ENCODE peak calls at places on chromosomes 4 and X, in five cellular contexts. F is endothelial cell of umbilical vein, W is mucosa of descending colon, I is transverse colon, L is PC-9. Z is an unnamed sample.

GRCh38 chrX:119503484-119503861 is 35.2 kb downstream of the SLC25A5 start:
- DNase-seq in L (peak; percentile 96), F (peak; percentile 59), I (peak; percentile 47), W (peak; percentile 61), Z (peak; percentile 65)

GRCh38 chr4:52824603-52825310 is 37.4 kb upstream of the RASL11B start:
- DNase-seq in L (no peak), I (no peak), W (no peak), F (no peak), Z (no peak)

GRCh38 chr4:98555798-98556445 is 102.5 kb downstream of the TSPAN5 start:
- DNase-seq in W (no peak), I (no peak), F (no peak), L (no peak), Z (no peak)

GRCh38 chr4:126698224-126698623 is 934.5 kb upstream of the INTU start:
- DNase-seq in W (no peak), L (no peak), F (no peak), I (no peak), Z (no peak)

GRCh38 chr4:178752954-178753525 is 1310.8 kb upstream of the AGA start:
- DNase-seq in L (no peak), F (no peak), I (no peak), W (no peak), Z (no peak)

GRCh38 chrX:124028177-124028576 is 66.7 kb downstream of the STAG2 start:
- DNase-seq in L (no peak), W (no peak), F (no peak), I (no peak), Z (no peak)

GRCh38 chr4:38957239-38957815 is 74.9 kb downstream of the TMEM156 start:
- DNase-seq in F (no peak), I (no peak), L (no peak), W (no peak), Z (no peak)

GRCh38 chrX:68717196-68717595 is 69.7 kb downstream of the STARD8 start:
- DNase-seq in I (no peak), F (no peak), W (no peak), L (no peak), Z (no peak)

GRCh38 chr4:48909697-48910096 is 3.1 kb upstream of the OCIAD2 start:
- DNase-seq in I (peak; percentile 22), F (peak; percentile 93), W (no peak), L (peak; percentile 93), Z (no peak)

GRCh38 chrX:17414839-17415238 is 39.8 kb downstream of the NHS start:
- DNase-seq in L (no peak), I (peak; percentile 22), W (peak; percentile 43), F (no peak), Z (peak; percentile 34)

GRCh38 chr4:104491396-104491821 is 3.3 kb downstream of the CXXC4 start:
- DNase-seq in F (no peak), L (no peak), W (peak; percentile 58), I (peak; percentile 47), Z (peak; percentile 47)

GRCh38 chrX:20506739-20507138 is 240.0 kb upstream of the RPS6KA3 start:
- DNase-seq in F (no peak), I (no peak), W (no peak), L (no peak), Z (no peak)

GRCh38 chrX:135094726-135095125 is 25.6 kb downstream of the ETDB start:
- DNase-seq in L (no peak), W (no peak), I (no peak), F (no peak), Z (no peak)

GRCh38 chr4:68451246-68452211 is 4.3 kb downstream of the TMPRSS11E start:
- DNase-seq in W (no peak), I (no peak), L (peak; percentile 38), F (no peak), Z (no peak)

GRCh38 chrX:39705299-39705698 is 392.5 kb downstream of the BCOR start:
- DNase-seq in F (peak; percentile 88), I (peak; percentile 58), W (peak; percentile 64), L (no peak), Z (peak; percentile 50)

GRCh38 chr4:170138580-170139194 is 48.9 kb upstream of the AADAT start:
- DNase-seq in W (no peak), I (peak; percentile 74), L (no peak), F (peak; percentile 68), Z (peak; percentile 75)

GRCh38 chr4:25859429-25860148 is 3.2 kb downstream of the SEL1L3 start:
- DNase-seq in I (no peak), F (peak; percentile 63), W (no peak), L (no peak), Z (no peak)

GRCh38 chr4:30295652-30296051 is 424.5 kb upstream of the PCDH7 start:
- DNase-seq in I (no peak), W (no peak), F (no peak), L (no peak), Z (no peak)
- TF ChIP-seq CTCF in I (no peak), W (no peak), F (no peak), L (no peak), Z (no peak)

DNA sequence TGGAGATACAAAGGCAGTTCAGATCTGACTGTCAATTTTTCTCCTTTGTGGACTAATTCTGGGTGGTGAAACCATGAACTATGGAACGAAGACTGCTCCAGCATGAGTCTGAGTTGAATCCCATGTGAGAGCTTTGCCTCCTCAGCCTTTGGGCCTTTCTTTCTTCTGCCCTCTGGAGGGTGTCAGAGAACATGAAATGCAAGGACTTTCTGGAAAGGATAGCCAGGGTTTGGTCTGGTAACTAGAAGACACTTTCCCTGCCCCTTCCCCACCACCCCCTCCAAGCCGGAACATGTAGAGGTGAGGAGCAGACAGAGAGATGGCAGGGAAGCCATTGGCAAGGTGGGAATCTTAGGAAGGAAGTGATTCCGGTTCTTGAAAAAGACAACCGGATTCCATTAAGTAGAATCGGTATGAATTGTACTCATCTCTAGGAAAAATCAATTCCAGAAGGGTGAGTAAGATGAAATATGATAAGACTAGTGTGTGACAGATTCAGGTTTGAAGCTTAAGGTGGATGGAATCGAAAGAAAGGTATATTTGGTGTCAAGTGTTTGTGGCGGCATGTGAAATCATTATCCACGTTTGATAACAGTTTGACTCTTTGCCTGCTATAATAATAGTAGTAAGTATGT is 19.0 kb downstream of the FHL1 start:
- DNase-seq in I (no peak), F (no peak), L (peak; percentile 78), W (no peak), Z (no peak)
- H3K4me1 ChIP-seq in I (peaks cover 12% of the 10 kb centered on the region), F (peaks cover 19% of the 10 kb centered on the region), L (peaks cover 42% of the 10 kb centered on the region), W (no peaks in the 10 kb centered on the region), Z (no peaks in the 10 kb centered on the region)

GRCh38 chr4:55732864-55733263 is 86.7 kb upstream of the EXOC1L start:
- DNase-seq in L (no peak), F (no peak), I (no peak), W (no peak), Z (no peak)

GRCh38 chr4:55733874-55734437 is 85.6 kb upstream of the EXOC1L start:
- DNase-seq in F (peak; percentile 57), L (peak; percentile 96), W (peak; percentile 82), I (peak; percentile 91), Z (peak; percentile 90)

GRCh38 chr4:55736605-55737183 is 82.9 kb upstream of the EXOC1L start:
- DNase-seq in L (no peak), F (peak; percentile 23), W (no peak), I (no peak), Z (no peak)
- TF ChIP-seq CTCF in L (peak; percentile 70), F (peak; percentile 7), W (no peak), I (peak; percentile 23), Z (no peak)

GRCh38 chr4:86050516-86050915 is 309.3 kb downstream of the MAPK10 start:
- DNase-seq in I (no peak), W (no peak), F (no peak), L (no peak), Z (no peak)
- H3K4me1 ChIP-seq in I (no peaks in the 10 kb centered on the region), W (no peaks in the 10 kb centered on the region), F (peaks cover 1% of the 10 kb centered on the region), L (no peaks in the 10 kb centered on the region), Z (no peaks in the 10 kb centered on the region)

GRCh38 chr4:29970626-29971025 is 749.5 kb upstream of the PCDH7 start:
- DNase-seq in F (peak; percentile 7), L (no peak), I (no peak), W (no peak), Z (no peak)
- TF ChIP-seq CTCF in F (no peak), L (no peak), I (no peak), W (no peak), Z (no peak)

DNA sequence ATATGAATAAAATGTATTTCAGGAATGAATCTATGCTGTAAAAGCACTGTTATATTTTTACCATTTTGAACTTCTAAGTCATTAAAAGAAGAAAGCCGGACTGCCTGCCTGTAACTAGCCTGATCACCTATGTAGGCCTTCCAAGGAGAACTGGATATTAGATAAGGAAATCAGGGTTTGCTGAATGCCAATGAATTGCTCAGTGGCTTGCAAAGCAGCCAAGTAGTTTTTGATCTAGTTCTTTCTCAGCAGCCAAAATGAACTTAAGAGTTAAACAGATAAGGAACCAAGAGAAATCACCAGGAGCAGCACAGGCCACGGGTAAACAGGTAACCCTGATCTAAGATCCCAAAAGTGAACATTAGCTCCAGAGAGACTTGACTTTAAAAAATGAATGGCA is 3.3 kb downstream of the ANXA5 start:
- DNase-seq in F (no peak), L (no peak), I (no peak), W (no peak), Z (no peak)
- H3K4me1 ChIP-seq in F (peaks cover 63% of the 10 kb centered on the region), L (peaks cover 76% of the 10 kb centered on the region), I (peaks cover 78% of the 10 kb centered on the region), W (peaks cover 9% of the 10 kb centered on the region), Z (no peaks in the 10 kb centered on the region)